ENCODE peak calls at places on chromosomes 4 and X, in ten cellular contexts. One of them, this sample, is unnamed.
A peak's percentile ranks its signal among the peaks of the same experiment; 100 is the strongest.

GRCh38 chrX:49999048-49999447 is 76.7 kb downstream of the CLCN5 start:
- DNase-seq in tibial artery: no peak
- DNase-seq in brain microvascular endothelial cell: no peak
- DNase-seq in H1: no peak
- DNase-seq in right lobe of liver: no peak
- DNase-seq in HepG2: no peak
- DNase-seq in GM23248: peak; percentile 15
- DNase-seq in CD8-positive, alpha-beta memory T cell: no peak
- DNase-seq in substantia nigra: no peak
- DNase-seq in H9: no peak
- DNase-seq in this sample: no peak

GRCh38 chr4:119124314-119124713 is 11.3 kb upstream of the MYOZ2 start:
- DNase-seq in tibial artery: no peak
- DNase-seq in brain microvascular endothelial cell: no peak
- DNase-seq in H1: no peak
- DNase-seq in right lobe of liver: no peak
- DNase-seq in HepG2: no peak
- DNase-seq in GM23248: no peak
- DNase-seq in CD8-positive, alpha-beta memory T cell: no peak
- DNase-seq in substantia nigra: no peak
- DNase-seq in H9: no peak
- DNase-seq in this sample: no peak

GRCh38 chr4:150903603-150904002 is 111.5 kb downstream of the LRBA start:
- DNase-seq in tibial artery: no peak
- DNase-seq in brain microvascular endothelial cell: no peak
- DNase-seq in H1: no peak
- DNase-seq in right lobe of liver: no peak
- DNase-seq in HepG2: no peak
- DNase-seq in GM23248: no peak
- DNase-seq in CD8-positive, alpha-beta memory T cell: no peak
- DNase-seq in substantia nigra: no peak
- DNase-seq in H9: no peak
- DNase-seq in this sample: no peak

GRCh38 chr4:152510349-152511147 is 25.3 kb downstream of the FBXW7 start:
- DNase-seq in tibial artery: no peak
- DNase-seq in brain microvascular endothelial cell: no peak
- DNase-seq in H1: no peak
- DNase-seq in right lobe of liver: no peak
- DNase-seq in HepG2: no peak
- DNase-seq in GM23248: no peak
- DNase-seq in CD8-positive, alpha-beta memory T cell: no peak
- DNase-seq in substantia nigra: no peak
- DNase-seq in H9: no peak
- DNase-seq in this sample: no peak

GRCh38 chr4:176642472-176642871 is 150.2 kb downstream of the VEGFC start:
- DNase-seq in tibial artery: no peak
- DNase-seq in brain microvascular endothelial cell: no peak
- DNase-seq in H1: no peak
- DNase-seq in right lobe of liver: no peak
- DNase-seq in HepG2: no peak
- DNase-seq in GM23248: no peak
- DNase-seq in CD8-positive, alpha-beta memory T cell: no peak
- DNase-seq in substantia nigra: no peak
- DNase-seq in H9: peak; percentile 36
- DNase-seq in this sample: no peak

GRCh38 chr4:152100378-152101201 is 339.8 kb upstream of the GATB start:
- DNase-seq in tibial artery: no peak
- DNase-seq in brain microvascular endothelial cell: no peak
- DNase-seq in H1: peak; percentile 30
- DNase-seq in right lobe of liver: no peak
- DNase-seq in HepG2: no peak
- DNase-seq in GM23248: no peak
- DNase-seq in CD8-positive, alpha-beta memory T cell: peak; percentile 90
- DNase-seq in substantia nigra: peak; percentile 35
- DNase-seq in H9: no peak
- DNase-seq in this sample: peak; percentile 91

GRCh38 chr4:77110707-77111106 is 34.9 kb upstream of the CCNI start:
- DNase-seq in tibial artery: no peak
- DNase-seq in brain microvascular endothelial cell: no peak
- DNase-seq in H1: no peak
- DNase-seq in right lobe of liver: no peak
- DNase-seq in HepG2: no peak
- DNase-seq in GM23248: peak; percentile 26
- DNase-seq in CD8-positive, alpha-beta memory T cell: no peak
- DNase-seq in substantia nigra: no peak
- DNase-seq in H9: no peak
- DNase-seq in this sample: no peak

GRCh38 chrX:72540318-72540717 is 32.3 kb downstream of the HDAC8 start:
- DNase-seq in tibial artery: no peak
- DNase-seq in brain microvascular endothelial cell: no peak
- DNase-seq in H1: no peak
- DNase-seq in right lobe of liver: no peak
- DNase-seq in HepG2: peak; percentile 9
- DNase-seq in GM23248: peak; percentile 41
- DNase-seq in CD8-positive, alpha-beta memory T cell: no peak
- DNase-seq in substantia nigra: no peak
- DNase-seq in H9: no peak
- DNase-seq in this sample: no peak

GRCh38 chr4:32560306-32560705 is 1840.1 kb downstream of the PCDH7 start:
- DNase-seq in tibial artery: no peak
- DNase-seq in brain microvascular endothelial cell: peak; percentile 74
- DNase-seq in H1: no peak
- DNase-seq in right lobe of liver: no peak
- DNase-seq in HepG2: no peak
- DNase-seq in GM23248: peak; percentile 0
- DNase-seq in CD8-positive, alpha-beta memory T cell: no peak
- DNase-seq in substantia nigra: no peak
- DNase-seq in H9: no peak
- DNase-seq in this sample: no peak

GRCh38 chr4:142585411-142585810 is 260.7 kb downstream of the INPP4B start:
- DNase-seq in tibial artery: no peak
- DNase-seq in brain microvascular endothelial cell: no peak
- DNase-seq in H1: no peak
- DNase-seq in right lobe of liver: no peak
- DNase-seq in HepG2: no peak
- DNase-seq in GM23248: peak; percentile 57
- DNase-seq in CD8-positive, alpha-beta memory T cell: no peak
- DNase-seq in substantia nigra: no peak
- DNase-seq in H9: no peak
- DNase-seq in this sample: no peak

GRCh38 chr4:10554694-10555093 is 97.5 kb upstream of the ZNF518B start:
- DNase-seq in tibial artery: peak; percentile 54
- DNase-seq in brain microvascular endothelial cell: peak; percentile 69
- DNase-seq in H1: peak; percentile 77
- DNase-seq in right lobe of liver: no peak
- DNase-seq in HepG2: peak; percentile 38
- DNase-seq in GM23248: peak; percentile 78
- DNase-seq in CD8-positive, alpha-beta memory T cell: peak; percentile 7
- DNase-seq in substantia nigra: peak; percentile 34
- DNase-seq in H9: peak; percentile 49
- DNase-seq in this sample: peak; percentile 20

GRCh38 chr4:171378323-171378722 is 434.9 kb upstream of the GALNTL6 start:
- DNase-seq in tibial artery: no peak
- DNase-seq in brain microvascular endothelial cell: peak; percentile 23
- DNase-seq in H1: no peak
- DNase-seq in right lobe of liver: no peak
- DNase-seq in HepG2: no peak
- DNase-seq in GM23248: no peak
- DNase-seq in CD8-positive, alpha-beta memory T cell: no peak
- DNase-seq in substantia nigra: no peak
- DNase-seq in H9: no peak
- DNase-seq in this sample: no peak

GRCh38 chr4:88211473-88212252 is 53.2 kb upstream of the ABCG2 start:
- DNase-seq in tibial artery: no peak
- DNase-seq in brain microvascular endothelial cell: peak; percentile 65
- DNase-seq in H1: peak; percentile 68
- DNase-seq in right lobe of liver: no peak
- DNase-seq in HepG2: peak; percentile 52
- DNase-seq in GM23248: peak; percentile 55
- DNase-seq in CD8-positive, alpha-beta memory T cell: peak; percentile 42
- DNase-seq in substantia nigra: peak; percentile 47
- DNase-seq in H9: no peak
- DNase-seq in this sample: peak; percentile 60

GRCh38 chrX:37646254-37646653 is 39.3 kb upstream of the XK start:
- DNase-seq in tibial artery: no peak
- DNase-seq in brain microvascular endothelial cell: no peak
- DNase-seq in H1: no peak
- DNase-seq in right lobe of liver: no peak
- DNase-seq in HepG2: no peak
- DNase-seq in GM23248: no peak
- DNase-seq in CD8-positive, alpha-beta memory T cell: no peak
- DNase-seq in substantia nigra: no peak
- DNase-seq in H9: no peak
- DNase-seq in this sample: no peak

GRCh38 chrX:45668686-45669443 is 468.2 kb upstream of the DIPK2B start:
- DNase-seq in tibial artery: no peak
- DNase-seq in brain microvascular endothelial cell: peak; percentile 94
- DNase-seq in H1: no peak
- DNase-seq in right lobe of liver: no peak
- DNase-seq in HepG2: no peak
- DNase-seq in GM23248: peak; percentile 94
- DNase-seq in CD8-positive, alpha-beta memory T cell: no peak
- DNase-seq in substantia nigra: no peak
- DNase-seq in H9: no peak
- DNase-seq in this sample: no peak

GRCh38 chrX:133910539-133910938 is 74.9 kb downstream of the GPC3 start:
- DNase-seq in tibial artery: no peak
- DNase-seq in brain microvascular endothelial cell: no peak
- DNase-seq in H1: no peak
- DNase-seq in right lobe of liver: no peak
- DNase-seq in HepG2: no peak
- DNase-seq in GM23248: no peak
- DNase-seq in CD8-positive, alpha-beta memory T cell: no peak
- DNase-seq in substantia nigra: no peak
- DNase-seq in H9: no peak
- DNase-seq in this sample: no peak

GRCh38 chrX:133913658-133914388 is 71.6 kb downstream of the GPC3 start:
- DNase-seq in tibial artery: no peak
- DNase-seq in brain microvascular endothelial cell: no peak
- DNase-seq in H1: no peak
- DNase-seq in right lobe of liver: no peak
- DNase-seq in HepG2: no peak
- DNase-seq in GM23248: no peak
- DNase-seq in CD8-positive, alpha-beta memory T cell: no peak
- DNase-seq in substantia nigra: no peak
- DNase-seq in H9: no peak
- DNase-seq in this sample: no peak

GRCh38 chrX:133909888-133910287 is 75.5 kb downstream of the GPC3 start:
- DNase-seq in tibial artery: no peak
- DNase-seq in brain microvascular endothelial cell: no peak
- DNase-seq in H1: no peak
- DNase-seq in right lobe of liver: no peak
- DNase-seq in HepG2: no peak
- DNase-seq in GM23248: no peak
- DNase-seq in CD8-positive, alpha-beta memory T cell: no peak
- DNase-seq in substantia nigra: no peak
- DNase-seq in H9: no peak
- DNase-seq in this sample: no peak

GRCh38 chrX:133911816-133912495 is 73.4 kb downstream of the GPC3 start:
- DNase-seq in tibial artery: no peak
- DNase-seq in brain microvascular endothelial cell: no peak
- DNase-seq in H1: no peak
- DNase-seq in right lobe of liver: no peak
- DNase-seq in HepG2: no peak
- DNase-seq in GM23248: no peak
- DNase-seq in CD8-positive, alpha-beta memory T cell: no peak
- DNase-seq in substantia nigra: no peak
- DNase-seq in H9: no peak
- DNase-seq in this sample: no peak

GRCh38 chrX:133913009-133913408 is 72.4 kb downstream of the GPC3 start:
- DNase-seq in tibial artery: no peak
- DNase-seq in brain microvascular endothelial cell: no peak
- DNase-seq in H1: no peak
- DNase-seq in right lobe of liver: no peak
- DNase-seq in HepG2: no peak
- DNase-seq in GM23248: no peak
- DNase-seq in CD8-positive, alpha-beta memory T cell: no peak
- DNase-seq in substantia nigra: no peak
- DNase-seq in H9: no peak
- DNase-seq in this sample: no peak
- H3K27ac ChIP-seq in tibial artery: no peak overlapping the region
- H3K27ac ChIP-seq in brain microvascular endothelial cell: no peak overlapping the region
- H3K27ac ChIP-seq in H1: peak overlapping the region; percentile 36
- H3K27ac ChIP-seq in right lobe of liver: no peak overlapping the region
- H3K27ac ChIP-seq in HepG2: no peak overlapping the region
- H3K27ac ChIP-seq in GM23248: no peak overlapping the region
- H3K27ac ChIP-seq in CD8-positive, alpha-beta memory T cell: no peak overlapping the region
- H3K27ac ChIP-seq in substantia nigra: no peak overlapping the region
- H3K27ac ChIP-seq in H9: peak overlapping the region; percentile 84
- H3K27ac ChIP-seq in this sample: no peak overlapping the region

GRCh38 chrX:150036181-150036580 is 97.9 kb upstream of the EOLA2 start:
- DNase-seq in tibial artery: no peak
- DNase-seq in brain microvascular endothelial cell: peak; percentile 65
- DNase-seq in H1: no peak
- DNase-seq in right lobe of liver: no peak
- DNase-seq in HepG2: peak; percentile 53
- DNase-seq in GM23248: peak; percentile 74
- DNase-seq in CD8-positive, alpha-beta memory T cell: no peak
- DNase-seq in substantia nigra: no peak
- DNase-seq in H9: no peak
- DNase-seq in this sample: no peak
- H3K27ac ChIP-seq in tibial artery: no peak overlapping the region
- H3K27ac ChIP-seq in brain microvascular endothelial cell: no peak overlapping the region
- H3K27ac ChIP-seq in H1: no peak overlapping the region
- H3K27ac ChIP-seq in right lobe of liver: no peak overlapping the region
- H3K27ac ChIP-seq in HepG2: peak overlapping the region; percentile 46
- H3K27ac ChIP-seq in GM23248: peak overlapping the region; percentile 87
- H3K27ac ChIP-seq in CD8-positive, alpha-beta memory T cell: no peak overlapping the region
- H3K27ac ChIP-seq in substantia nigra: no peak overlapping the region
- H3K27ac ChIP-seq in H9: no peak overlapping the region
- H3K27ac ChIP-seq in this sample: no peak overlapping the region

DNA sequence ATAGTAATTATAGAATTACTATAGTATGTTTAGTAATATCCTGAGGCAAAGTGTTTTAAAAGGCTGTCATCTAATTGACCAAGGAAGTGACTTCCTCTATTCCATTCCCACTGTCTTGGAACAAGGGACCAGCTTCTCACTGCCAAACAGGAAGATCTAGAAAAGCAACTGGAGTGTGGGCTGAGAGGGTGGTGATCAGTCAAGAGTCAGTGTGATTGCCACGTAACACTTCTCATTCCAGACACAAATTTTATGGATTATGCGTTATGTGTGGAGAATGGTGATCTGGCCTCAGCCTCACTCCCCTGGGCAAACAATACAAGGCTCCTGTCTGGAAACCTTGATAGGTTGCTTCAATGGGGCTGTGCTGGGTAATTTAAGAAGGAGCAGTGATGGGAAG is 60.0 kb downstream of the RRAGB start:
- DNase-seq in tibial artery: no peak
- DNase-seq in brain microvascular endothelial cell: no peak
- DNase-seq in H1: no peak
- DNase-seq in right lobe of liver: no peak
- DNase-seq in HepG2: no peak
- DNase-seq in GM23248: no peak
- DNase-seq in CD8-positive, alpha-beta memory T cell: no peak
- DNase-seq in substantia nigra: no peak
- DNase-seq in H9: no peak
- DNase-seq in this sample: no peak
- H3K27ac ChIP-seq in tibial artery: no peak overlapping the region
- H3K27ac ChIP-seq in brain microvascular endothelial cell: no peak overlapping the region
- H3K27ac ChIP-seq in H1: no peak overlapping the region
- H3K27ac ChIP-seq in right lobe of liver: no peak overlapping the region
- H3K27ac ChIP-seq in HepG2: no peak overlapping the region
- H3K27ac ChIP-seq in GM23248: no peak overlapping the region
- H3K27ac ChIP-seq in CD8-positive, alpha-beta memory T cell: no peak overlapping the region
- H3K27ac ChIP-seq in substantia nigra: no peak overlapping the region
- H3K27ac ChIP-seq in H9: no peak overlapping the region
- H3K27ac ChIP-seq in this sample: no peak overlapping the region

GRCh38 chr4:727576-727975 is 21.9 kb downstream of the PCGF3 start:
- DNase-seq in tibial artery: no peak
- DNase-seq in brain microvascular endothelial cell: no peak
- DNase-seq in H1: no peak
- DNase-seq in right lobe of liver: no peak
- DNase-seq in HepG2: no peak
- DNase-seq in GM23248: no peak
- DNase-seq in CD8-positive, alpha-beta memory T cell: no peak
- DNase-seq in substantia nigra: no peak
- DNase-seq in H9: no peak
- DNase-seq in this sample: no peak
- H3K27ac ChIP-seq in tibial artery: no peak overlapping the region
- H3K27ac ChIP-seq in brain microvascular endothelial cell: no peak overlapping the region
- H3K27ac ChIP-seq in H1: no peak overlapping the region
- H3K27ac ChIP-seq in right lobe of liver: no peak overlapping the region
- H3K27ac ChIP-seq in HepG2: no peak overlapping the region
- H3K27ac ChIP-seq in GM23248: no peak overlapping the region
- H3K27ac ChIP-seq in CD8-positive, alpha-beta memory T cell: no peak overlapping the region
- H3K27ac ChIP-seq in substantia nigra: no peak overlapping the region
- H3K27ac ChIP-seq in H9: no peak overlapping the region
- H3K27ac ChIP-seq in this sample: no peak overlapping the region

This sample was measured in CD4-positive, alpha-beta memory T cell.